ENCODE peak calls at places on chromosomes 16 and 17, in seven cellular contexts. J is IMR-90, H is neuronal stem cell, G is fibroblast of lung, Z is trophoblast cell, V is endodermal cell, P is colonic mucosa. L is an unnamed sample.

GRCh38 chr17:72924181-72924580 is 168.3 kb downstream of the SLC39A11 start:
- DNase-seq in J (no peak), H (no peak), G (no peak), Z (no peak), V (no peak), P (no peak), L (no peak)

GRCh38 chr17:35931794-35932419 is 1.3 kb upstream of the RDM1 start:
- DNase-seq in J (peak; percentile 27), H (no peak), G (peak; percentile 76), Z (no peak), V (no peak), P (no peak), L (no peak)

GRCh38 chr16:10688291-10688690 is 6.4 kb downstream of the TEKT5 start:
- DNase-seq in J (no peak), H (no peak), G (no peak), Z (peak; percentile 69), V (no peak), P (peak; percentile 72), L (no peak)

GRCh38 chr16:54291107-54291980 is 4.8 kb upstream of the IRX3 start:
- DNase-seq in J (no peak), H (peak; percentile 29), G (no peak), Z (no peak), V (peak; percentile 74), P (no peak), L (no peak)

GRCh38 chr17:1996243-1997145 is 28.6 kb downstream of the RTN4RL1 start:
- DNase-seq in J (no peak), H (no peak), G (no peak), Z (no peak), V (no peak), P (no peak), L (no peak)

GRCh38 chr16:77043076-77043475 is 147.9 kb upstream of the MON1B start:
- DNase-seq in J (no peak), H (no peak), G (peak; percentile 6), Z (peak; percentile 40), V (no peak), P (no peak), L (no peak)

GRCh38 chr17:27381007-27381501 is 75.2 kb upstream of the KSR1 start:
- DNase-seq in J (peak; percentile 20), H (peak; percentile 49), G (peak; percentile 53), Z (peak; percentile 78), V (peak; percentile 96), P (peak; percentile 56), L (no peak)

GRCh38 chr16:9232102-9232501 is 140.7 kb downstream of the HAPSTR1 start:
- DNase-seq in J (no peak), H (no peak), G (no peak), Z (no peak), V (no peak), P (no peak), L (no peak)

GRCh38 chr16:70475054-70475871 is 20.9 kb downstream of the FCSK start:
- DNase-seq in J (no peak), H (no peak), G (no peak), Z (peak; percentile 54), V (peak; percentile 53), P (no peak), L (no peak)

GRCh38 chr17:28497931-28498330 is 8.2 kb upstream of the FOXN1 start:
- DNase-seq in J (no peak), H (no peak), G (no peak), Z (no peak), V (peak; percentile 84), P (no peak), L (no peak)

GRCh38 chr17:49514374-49514738 is 19.3 kb downstream of the NGFR start:
- DNase-seq in J (no peak), H (no peak), G (no peak), Z (no peak), V (peak; percentile 89), P (no peak), L (no peak)

GRCh38 chr16:55505333-55506015 is 3.4 kb upstream of the LPCAT2 start:
- DNase-seq in J (no peak), H (no peak), G (no peak), Z (no peak), V (peak; percentile 31), P (no peak), L (no peak)

GRCh38 chr16:2473999-2474876 is 689 bp upstream of the TBC1D24 start:
- DNase-seq in J (peak; percentile 27), H (no peak), G (peak; percentile 39), Z (peak; percentile 62), V (peak; percentile 76), P (peak; percentile 58), L (no peak)

GRCh38 chr17:36928450-36929125 is 8.7 kb upstream of the LHX1 start:
- DNase-seq in J (no peak), H (no peak), G (no peak), Z (no peak), V (peak; percentile 59), P (no peak), L (no peak)

GRCh38 chr16:12573730-12574383 is 229.8 kb downstream of the CPPED1 start:
- DNase-seq in J (no peak), H (peak; percentile 37), G (peak; percentile 14), Z (peak; percentile 70), V (peak; percentile 91), P (peak; percentile 61), L (peak; percentile 3)

GRCh38 chr17:2511462-2512369 is at the start of gene METTL16:
- DNase-seq in J (peak; percentile 99), H (peak; percentile 97), G (peak; percentile 99), Z (peak; percentile 100), V (peak; percentile 100), P (peak; percentile 99), L (peak; percentile 91)

GRCh38 chr16:68754117-68754792 is 17.2 kb downstream of the CDH1 start:
- DNase-seq in J (no peak), H (no peak), G (no peak), Z (peak; percentile 60), V (no peak), P (peak; percentile 71), L (no peak)
- H3K9ac ChIP-seq in J (no peak overlapping the region), H (no peak overlapping the region), G (no peak overlapping the region), Z (no peak overlapping the region), V (no peak overlapping the region), P (no peak overlapping the region), L (no peak overlapping the region)

DNA sequence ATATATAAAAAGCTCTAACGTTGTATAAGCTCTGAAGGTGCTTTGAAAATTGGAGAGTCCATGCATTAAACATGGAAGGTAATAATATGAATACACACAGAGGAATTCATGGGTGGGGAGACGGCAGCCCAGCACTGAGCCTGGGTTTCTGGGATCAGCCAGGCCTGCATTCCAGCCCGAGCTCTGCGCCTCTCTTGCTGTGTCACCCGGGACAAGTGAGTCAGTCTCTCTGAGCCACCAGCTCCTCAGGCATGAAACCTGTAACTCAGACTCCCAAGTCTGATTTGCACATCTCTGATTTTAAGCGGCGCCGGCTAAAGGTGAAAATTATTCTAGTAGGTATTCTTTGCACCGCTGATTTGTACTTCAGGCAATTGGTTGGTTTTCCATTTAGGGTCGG is 238.8 kb downstream of the MRTFB start:
- DNase-seq in J (peak; percentile 79), H (no peak), G (peak; percentile 83), Z (peak; percentile 94), V (peak; percentile 64), P (no peak), L (no peak)
- H3K9ac ChIP-seq in J (no peak overlapping the region), H (no peak overlapping the region), G (no peak overlapping the region), Z (no peak overlapping the region), V (no peak overlapping the region), P (peak overlapping the region; percentile 6), L (no peak overlapping the region)

GRCh38 chr16:56671706-56672105 is 2.1 kb downstream of the MT1H start:
- DNase-seq in J (peak; percentile 44), H (no peak), G (no peak), Z (no peak), V (no peak), P (no peak), L (no peak)

GRCh38 chr16:56670640-56670934 is 973 bp downstream of the MT1H start:
- DNase-seq in J (no peak), H (no peak), G (no peak), Z (no peak), V (no peak), P (no peak), L (no peak)

GRCh38 chr16:56672761-56673536 is 3.3 kb downstream of the MT1H start:
- DNase-seq in J (peak; percentile 56), H (no peak), G (no peak), Z (no peak), V (no peak), P (no peak), L (no peak)

GRCh38 chr16:56675685-56676210 is 6.1 kb downstream of the MT1H start:
- DNase-seq in J (no peak), H (no peak), G (no peak), Z (peak; percentile 29), V (peak; percentile 84), P (no peak), L (no peak)

GRCh38 chr16:56673916-56674315 is 4.3 kb downstream of the MT1H start:
- DNase-seq in J (peak; percentile 20), H (no peak), G (peak; percentile 5), Z (peak; percentile 65), V (peak; percentile 86), P (no peak), L (no peak)
- H3K9ac ChIP-seq in J (no peak overlapping the region), H (no peak overlapping the region), G (no peak overlapping the region), Z (no peak overlapping the region), V (no peak overlapping the region), P (no peak overlapping the region), L (no peak overlapping the region)

GRCh38 chr17:46262271-46262670 is 32.7 kb upstream of the LRRC37A start:
- DNase-seq in J (no peak), H (no peak), G (no peak), Z (no peak), V (no peak), P (no peak), L (no peak)
- H3K9ac ChIP-seq in J (no peak overlapping the region), H (no peak overlapping the region), G (no peak overlapping the region), Z (no peak overlapping the region), V (no peak overlapping the region), P (no peak overlapping the region), L (no peak overlapping the region)

GRCh38 chr16:89404561-89404960 is 85.8 kb downstream of the ANKRD11 start:
- DNase-seq in J (no peak), H (no peak), G (no peak), Z (no peak), V (no peak), P (peak; percentile 39), L (no peak)

GRCh38 chr16:89400740-89401139 is 89.6 kb downstream of the ANKRD11 start:
- DNase-seq in J (no peak), H (no peak), G (no peak), Z (peak; percentile 55), V (no peak), P (no peak), L (no peak)

GRCh38 chr16:89401205-89401604 is 89.2 kb downstream of the ANKRD11 start:
- DNase-seq in J (no peak), H (no peak), G (no peak), Z (no peak), V (no peak), P (no peak), L (no peak)

GRCh38 chr16:89401641-89402445 is 88.5 kb downstream of the ANKRD11 start:
- DNase-seq in J (no peak), H (no peak), G (peak; percentile 31), Z (no peak), V (no peak), P (no peak), L (peak; percentile 20)

GRCh38 chr16:89402962-89403361 is 87.4 kb downstream of the ANKRD11 start:
- DNase-seq in J (no peak), H (no peak), G (no peak), Z (no peak), V (no peak), P (no peak), L (no peak)
- H3K9ac ChIP-seq in J (no peak overlapping the region), H (peak overlapping the region; percentile 50), G (no peak overlapping the region), Z (no peak overlapping the region), V (no peak overlapping the region), P (no peak overlapping the region), L (no peak overlapping the region)

L was measured in SK-N-MC.